ENCODE peak calls at places on chromosomes 4 and X, in four cellular contexts. One of them, this sample, is unnamed. For H3K27me3, the result is how much of the 10 kb centered on the place peaks cover.

GRCh38 chr4:146534178-146534577 is 12.4 kb upstream of the SLC10A7 start:
- DNase-seq in AG04450: no peak
- DNase-seq in right atrium auricular region: no peak
- DNase-seq in SJSA1: no peak
- DNase-seq in this sample: no peak

GRCh38 chrX:5791721-5792120 is 436.9 kb downstream of the NLGN4X start:
- DNase-seq in right atrium auricular region: no peak
- DNase-seq in AG04450: no peak
- DNase-seq in SJSA1: no peak
- DNase-seq in this sample: no peak

GRCh38 chr4:186698028-186698427 is 25.6 kb downstream of the FAT1 start:
- DNase-seq in SJSA1: no peak
- DNase-seq in right atrium auricular region: no peak
- DNase-seq in AG04450: no peak
- DNase-seq in this sample: peak

GRCh38 chrX:13190051-13190450 is 129.8 kb downstream of the ATXN3L start:
- DNase-seq in right atrium auricular region: no peak
- DNase-seq in SJSA1: no peak
- DNase-seq in AG04450: no peak
- DNase-seq in this sample: no peak

GRCh38 chrX:68912113-68912980 is 83.5 kb downstream of the EFNB1 start:
- DNase-seq in SJSA1: no peak
- DNase-seq in AG04450: no peak
- DNase-seq in right atrium auricular region: no peak
- DNase-seq in this sample: peak

GRCh38 chr4:42671431-42672194 is 14.7 kb upstream of the ATP8A1 start:
- DNase-seq in right atrium auricular region: no peak
- DNase-seq in SJSA1: no peak
- DNase-seq in AG04450: no peak
- DNase-seq in this sample: no peak

GRCh38 chr4:71752383-71753042 is 31.4 kb downstream of the GC start:
- DNase-seq in SJSA1: no peak
- DNase-seq in AG04450: no peak
- DNase-seq in right atrium auricular region: no peak
- DNase-seq in this sample: no peak

GRCh38 chr4:6381571-6382123 is 90.8 kb downstream of the PPP2R2C start:
- DNase-seq in SJSA1: no peak
- DNase-seq in right atrium auricular region: no peak
- DNase-seq in AG04450: no peak
- DNase-seq in this sample: no peak

GRCh38 chrX:43822015-43822414 is 60.2 kb downstream of the MAOB start:
- DNase-seq in AG04450: no peak
- DNase-seq in SJSA1: no peak
- DNase-seq in right atrium auricular region: no peak
- DNase-seq in this sample: no peak

GRCh38 chr4:151604238-151604637 is 156.6 kb downstream of the GATB start:
- DNase-seq in right atrium auricular region: no peak
- DNase-seq in SJSA1: no peak
- DNase-seq in AG04450: no peak
- DNase-seq in this sample: no peak

GRCh38 chr4:83561381-83561780 is 25.5 kb downstream of the GPAT3 start:
- DNase-seq in AG04450: no peak
- DNase-seq in right atrium auricular region: no peak
- DNase-seq in SJSA1: no peak
- DNase-seq in this sample: no peak

GRCh38 chr4:183140911-183141320 is 41.9 kb downstream of the WWC2 start:
- DNase-seq in SJSA1: peak
- DNase-seq in right atrium auricular region: no peak
- DNase-seq in AG04450: no peak
- DNase-seq in this sample: no peak

GRCh38 chr4:1296324-1297022 is 6.8 kb downstream of the MAEA start:
- DNase-seq in AG04450: no peak
- DNase-seq in SJSA1: no peak
- DNase-seq in right atrium auricular region: no peak
- DNase-seq in this sample: peak

GRCh38 chr4:66307641-66308438 is 637.6 kb upstream of the EPHA5 start:
- DNase-seq in right atrium auricular region: no peak
- DNase-seq in SJSA1: no peak
- DNase-seq in AG04450: no peak
- DNase-seq in this sample: no peak

GRCh38 chr4:24644983-24645764 is 60.8 kb upstream of the DHX15 start:
- DNase-seq in right atrium auricular region: no peak
- DNase-seq in SJSA1: no peak
- DNase-seq in AG04450: no peak
- DNase-seq in this sample: no peak

GRCh38 chr4:62640296-62640695 is 1440.2 kb downstream of the ADGRL3 start:
- DNase-seq in SJSA1: no peak
- DNase-seq in AG04450: no peak
- DNase-seq in right atrium auricular region: no peak
- DNase-seq in this sample: no peak

GRCh38 chr4:165325732-165326512 is 1.5 kb upstream of the MSMO1 start:
- DNase-seq in SJSA1: peak
- DNase-seq in right atrium auricular region: no peak
- DNase-seq in AG04450: peak
- DNase-seq in this sample: no peak

GRCh38 chr4:148515248-148515647 is 73.0 kb upstream of the NR3C2 start:
- DNase-seq in right atrium auricular region: no peak
- DNase-seq in SJSA1: no peak
- DNase-seq in AG04450: no peak
- DNase-seq in this sample: no peak

GRCh38 chr4:7655549-7656243 is 221.0 kb upstream of the PSAPL1 start:
- DNase-seq in SJSA1: no peak
- DNase-seq in right atrium auricular region: no peak
- DNase-seq in AG04450: no peak
- DNase-seq in this sample: peak

GRCh38 chrX:71253253-71254091 is 468 bp downstream of the ZMYM3 start:
- DNase-seq in AG04450: no peak
- DNase-seq in right atrium auricular region: no peak
- DNase-seq in SJSA1: peak
- DNase-seq in this sample: peak

GRCh38 chr4:36399762-36400353 is 118.4 kb downstream of the DTHD1 start:
- DNase-seq in right atrium auricular region: no peak
- DNase-seq in SJSA1: no peak
- DNase-seq in AG04450: no peak
- DNase-seq in this sample: no peak

GRCh38 chrX:53305996-53306937 is 24.9 kb upstream of the IQSEC2 start:
- DNase-seq in SJSA1: no peak
- DNase-seq in right atrium auricular region: no peak
- DNase-seq in AG04450: no peak
- DNase-seq in this sample: no peak

GRCh38 chr4:136920092-136920491 is 612.2 kb downstream of the PCDH18 start:
- DNase-seq in SJSA1: no peak
- DNase-seq in right atrium auricular region: no peak
- DNase-seq in AG04450: no peak
- DNase-seq in this sample: no peak

GRCh38 chrX:108439434-108439883 is at the start of gene COL4A5:
- DNase-seq in SJSA1: peak
- DNase-seq in AG04450: peak
- DNase-seq in right atrium auricular region: no peak
- DNase-seq in this sample: peak

GRCh38 chrX:23694606-23695005 is 27.3 kb downstream of the PRDX4 start:
- DNase-seq in right atrium auricular region: peak
- DNase-seq in SJSA1: no peak
- DNase-seq in AG04450: peak
- DNase-seq in this sample: peak

GRCh38 chr4:128686032-128686465 is 123.5 kb upstream of the JADE1 start:
- DNase-seq in right atrium auricular region: no peak
- DNase-seq in AG04450: no peak
- DNase-seq in SJSA1: no peak
- DNase-seq in this sample: no peak

GRCh38 chr4:183343730-183344129 is 21.5 kb upstream of the CLDN24 start:
- DNase-seq in SJSA1: no peak
- DNase-seq in AG04450: no peak
- DNase-seq in right atrium auricular region: no peak
- DNase-seq in this sample: no peak

GRCh38 chrX:109863811-109864210 is 130.8 kb upstream of the ACSL4 start:
- DNase-seq in AG04450: no peak
- DNase-seq in right atrium auricular region: no peak
- DNase-seq in SJSA1: no peak
- DNase-seq in this sample: no peak

GRCh38 chrX:30010471-30010870 is 204.9 kb upstream of the MAGEB2 start:
- DNase-seq in SJSA1: no peak
- DNase-seq in AG04450: no peak
- DNase-seq in right atrium auricular region: no peak
- DNase-seq in this sample: no peak

GRCh38 chr4:8435656-8436121 is 4.8 kb downstream of the ACOX3 start:
- DNase-seq in right atrium auricular region: no peak
- DNase-seq in SJSA1: no peak
- DNase-seq in AG04450: no peak
- DNase-seq in this sample: no peak

GRCh38 chrX:118496763-118497079 is 1.1 kb downstream of the DOCK11 start:
- DNase-seq in SJSA1: no peak
- DNase-seq in right atrium auricular region: no peak
- DNase-seq in AG04450: no peak
- DNase-seq in this sample: peak

GRCh38 chrX:56728321-56728720 is 722 bp upstream of the NBDY start:
- DNase-seq in SJSA1: no peak
- DNase-seq in AG04450: no peak
- DNase-seq in right atrium auricular region: no peak
- DNase-seq in this sample: no peak

GRCh38 chr4:3304831-3305609 is 12.2 kb downstream of the RGS12 start:
- DNase-seq in AG04450: no peak
- DNase-seq in SJSA1: no peak
- DNase-seq in right atrium auricular region: no peak
- DNase-seq in this sample: no peak

GRCh38 chr4:138200236-138200590 is 41.9 kb downstream of the SLC7A11 start:
- DNase-seq in SJSA1: no peak
- DNase-seq in right atrium auricular region: no peak
- DNase-seq in AG04450: no peak
- DNase-seq in this sample: no peak
- H3K4me3 ChIP-seq in SJSA1: no peak
- H3K4me3 ChIP-seq in right atrium auricular region: no peak
- H3K4me3 ChIP-seq in AG04450: no peak
- H3K4me3 ChIP-seq in this sample: no peak

GRCh38 chr4:17781831-17782287 is 438 bp upstream of the FAM184B start:
- DNase-seq in SJSA1: no peak
- DNase-seq in AG04450: no peak
- DNase-seq in right atrium auricular region: no peak
- DNase-seq in this sample: peak
- H3K27me3 ChIP-seq in SJSA1: under half
- H3K27me3 ChIP-seq in AG04450: under half
- H3K27me3 ChIP-seq in right atrium auricular region: under half
- H3K27me3 ChIP-seq in this sample: under half

GRCh38 chr4:138007572-138007971 is 234.6 kb downstream of the SLC7A11 start:
- DNase-seq in right atrium auricular region: no peak
- DNase-seq in AG04450: no peak
- DNase-seq in SJSA1: no peak
- DNase-seq in this sample: peak

GRCh38 chr4:138005486-138005885 is 236.7 kb downstream of the SLC7A11 start:
- DNase-seq in AG04450: no peak
- DNase-seq in SJSA1: no peak
- DNase-seq in right atrium auricular region: no peak
- DNase-seq in this sample: no peak

GRCh38 chr4:138013625-138014024 is 228.5 kb downstream of the SLC7A11 start:
- DNase-seq in right atrium auricular region: no peak
- DNase-seq in SJSA1: no peak
- DNase-seq in AG04450: no peak
- DNase-seq in this sample: peak

GRCh38 chr4:138014664-138015288 is 227.4 kb downstream of the SLC7A11 start:
- DNase-seq in AG04450: no peak
- DNase-seq in SJSA1: no peak
- DNase-seq in right atrium auricular region: no peak
- DNase-seq in this sample: no peak

DNA sequence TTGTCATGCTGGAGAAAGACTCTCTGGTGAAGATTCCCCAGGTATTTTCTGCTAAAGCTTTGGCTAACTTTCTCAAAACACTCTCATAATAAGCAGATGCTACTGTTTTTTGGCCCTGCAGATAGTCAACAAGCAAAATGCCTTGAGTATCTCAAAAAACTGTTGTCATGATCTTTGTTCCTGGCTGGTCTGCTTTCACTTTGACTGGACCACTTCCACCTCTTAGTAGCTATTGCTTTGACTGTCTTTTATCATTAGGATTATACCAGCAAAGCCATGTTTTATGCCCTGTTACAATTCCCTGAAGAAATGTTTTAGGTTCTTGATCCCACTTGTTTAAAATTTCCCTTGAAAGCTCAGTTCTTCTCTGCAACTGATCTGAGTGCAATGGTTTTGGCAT is 231.5 kb downstream of the SLC7A11 start:
- DNase-seq in right atrium auricular region: no peak
- DNase-seq in AG04450: no peak
- DNase-seq in SJSA1: no peak
- DNase-seq in this sample: no peak
- H3K4me3 ChIP-seq in right atrium auricular region: no peak
- H3K4me3 ChIP-seq in AG04450: no peak
- H3K4me3 ChIP-seq in SJSA1: no peak
- H3K4me3 ChIP-seq in this sample: no peak

DNA sequence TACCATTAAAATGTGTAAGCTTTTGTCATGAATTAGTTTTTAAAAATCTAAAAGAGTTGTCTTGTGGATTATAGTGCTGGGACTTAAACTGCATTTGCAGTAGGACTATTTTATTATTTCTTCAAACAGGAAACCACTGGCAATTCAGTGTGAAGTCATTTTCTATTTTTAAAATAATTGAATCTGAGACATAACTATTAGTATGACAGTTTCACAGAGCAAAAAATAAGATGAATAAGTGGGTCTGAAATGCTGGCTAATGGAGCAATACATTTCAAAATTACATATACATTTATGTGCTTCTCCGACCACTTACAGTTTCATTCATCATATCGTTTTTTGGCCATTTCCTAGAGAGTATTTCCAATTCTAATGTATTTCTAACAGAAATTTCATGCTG is 75.3 kb upstream of the RAPGEF2 start:
- DNase-seq in right atrium auricular region: no peak
- DNase-seq in AG04450: no peak
- DNase-seq in SJSA1: no peak
- DNase-seq in this sample: no peak
- H3K27me3 ChIP-seq in right atrium auricular region: under half
- H3K27me3 ChIP-seq in AG04450: under half
- H3K27me3 ChIP-seq in SJSA1: under half
- H3K27me3 ChIP-seq in this sample: under half

GRCh38 chrX:31555506-31555905 is 483.7 kb upstream of the FTHL17 start:
- DNase-seq in right atrium auricular region: no peak
- DNase-seq in SJSA1: no peak
- DNase-seq in AG04450: no peak
- DNase-seq in this sample: no peak
- H3K4me3 ChIP-seq in right atrium auricular region: no peak
- H3K4me3 ChIP-seq in SJSA1: no peak
- H3K4me3 ChIP-seq in AG04450: no peak
- H3K4me3 ChIP-seq in this sample: no peak

GRCh38 chr4:4851906-4852305 is 7.6 kb upstream of the MSX1 start:
- DNase-seq in right atrium auricular region: no peak
- DNase-seq in AG04450: no peak
- DNase-seq in SJSA1: no peak
- DNase-seq in this sample: no peak
- H3K27me3 ChIP-seq in right atrium auricular region: under half
- H3K27me3 ChIP-seq in AG04450: under half
- H3K27me3 ChIP-seq in SJSA1: under half
- H3K27me3 ChIP-seq in this sample: half or more